ENCODE peak calls at places on chromosomes 3 and 15, in five cellular contexts. M is GM06990; T is ELR; Q is Peyer's patch; R is activated CD4-positive, alpha-beta T cell treated with anti-CD3 and anti-CD28 coated beads for 1 hour. P is an unnamed sample.

GRCh38 chr3:8794247-8794646 is 24.8 kb upstream of the OXTR start:
- DNase-seq in Q (no peak), R (no peak), T (no peak), M (no peak), P (no peak)

GRCh38 chr15:39413558-39413957 is 167.3 kb upstream of the THBS1 start:
- DNase-seq in T (peak; percentile 31), Q (no peak), R (no peak), M (peak; percentile 36), P (no peak)

GRCh38 chr15:25859838-25860645 is 3.1 kb downstream of the ATP10A start:
- DNase-seq in Q (no peak), M (no peak), T (no peak), R (no peak), P (no peak)

GRCh38 chr3:44624696-44625528 is at the start of gene ZNF197:
- DNase-seq in M (peak; percentile 73), T (peak; percentile 95), Q (peak; percentile 87), R (peak; percentile 30), P (peak; percentile 41)

GRCh38 chr3:120435621-120436020 is 15.2 kb downstream of the FSTL1 start:
- DNase-seq in Q (no peak), T (peak; percentile 88), R (no peak), M (no peak), P (no peak)

GRCh38 chr15:78312956-78313355 is 13.5 kb upstream of the SKIC8 start:
- DNase-seq in Q (no peak), M (no peak), T (no peak), R (no peak), P (no peak)

GRCh38 chr3:47227678-47228077 is 54.9 kb downstream of the KIF9 start:
- DNase-seq in R (no peak), M (no peak), Q (no peak), T (no peak), P (peak; percentile 37)

GRCh38 chr15:88258021-88258641 is 1.6 kb upstream of the NTRK3 start:
- DNase-seq in Q (no peak), T (peak; percentile 20), M (no peak), R (no peak), P (no peak)

GRCh38 chr15:73900129-73900712 is 26.0 kb upstream of the LOXL1 start:
- DNase-seq in R (no peak), M (no peak), Q (no peak), T (peak; percentile 49), P (no peak)

GRCh38 chr3:146160233-146160963 is 586 bp downstream of the PLOD2 start:
- DNase-seq in T (peak; percentile 90), M (no peak), Q (peak; percentile 58), R (no peak), P (no peak)

GRCh38 chr3:134326760-134327593 is 47.3 kb downstream of the AMOTL2 start:
- DNase-seq in T (peak; percentile 100), R (no peak), M (no peak), Q (no peak), P (no peak)